ENCODE peak calls at places on chromosome 3, in nine cellular contexts. G is H9; C is frontal cortex; W is AG09309; L is GM10248; Y is activated CD8-positive, alpha-beta memory T cell treated with anti-CD3 and anti-CD28 coated beads, Interleukin-2, amount 50 U/mL, for 48 hours; O is endothelial cell; M is stimulated activated naive CD4-positive, alpha-beta T cell; S is AG08396. B is an unnamed sample.

GRCh38 chr3:169668081-169668956 is 4.8 kb upstream of the MECOM start:
- DNase-seq in O (peak; percentile 55), L (no peak), M (no peak), W (no peak), S (peak; percentile 58), C (no peak), G (peak; percentile 54), Y (peak; percentile 69), B (peak; percentile 52)

GRCh38 chr3:118587037-118587741 is 447.5 kb downstream of the IGSF11 start:
- DNase-seq in Y (no peak), W (no peak), M (no peak), G (no peak), L (no peak), C (no peak), O (no peak), S (no peak), B (no peak)

GRCh38 chr3:148735597-148735996 is 37.9 kb downstream of the AGTR1 start:
- DNase-seq in C (no peak), W (no peak), G (no peak), O (no peak), Y (no peak), M (no peak), S (no peak), L (no peak), B (no peak)

GRCh38 chr3:52633786-52634185 is 51.9 kb downstream of the PBRM1 start:
- DNase-seq in L (no peak), C (no peak), Y (no peak), G (no peak), O (no peak), S (no peak), M (no peak), W (no peak), B (no peak)

GRCh38 chr3:106635271-106635670 is 742.0 kb upstream of the CCDC54 start:
- DNase-seq in M (no peak), O (no peak), L (no peak), C (no peak), W (peak; percentile 89), G (no peak), Y (no peak), S (peak; percentile 22), B (no peak)

GRCh38 chr3:135090020-135090717 is 295.1 kb downstream of the EPHB1 start:
- DNase-seq in L (no peak), G (no peak), W (no peak), M (no peak), Y (no peak), S (no peak), O (no peak), C (no peak), B (no peak)

GRCh38 chr3:179715582-179715981 is 62.7 kb downstream of the USP13 start:
- DNase-seq in S (no peak), O (no peak), C (no peak), M (no peak), Y (no peak), W (no peak), G (no peak), L (no peak), B (no peak)

GRCh38 chr3:44206301-44206700 is 35.4 kb upstream of the TOPAZ1 start:
- DNase-seq in C (no peak), G (no peak), O (no peak), L (no peak), W (no peak), M (no peak), Y (no peak), S (no peak), B (no peak)

GRCh38 chr3:28835751-28836150 is 445.1 kb upstream of the RBMS3 start:
- DNase-seq in Y (no peak), O (no peak), L (no peak), W (no peak), M (no peak), S (peak; percentile 14), C (peak; percentile 20), G (peak; percentile 58), B (no peak)

GRCh38 chr3:160169139-160169830 is 55.9 kb upstream of the C3orf80 start:
- DNase-seq in G (no peak), O (no peak), L (no peak), W (peak; percentile 89), S (peak; percentile 75), Y (no peak), C (no peak), M (no peak), B (no peak)

GRCh38 chr3:195802795-195803194 is 8.9 kb downstream of the MUC4 start:
- DNase-seq in G (no peak), O (no peak), C (no peak), M (no peak), S (no peak), Y (no peak), L (no peak), W (no peak), B (no peak)

GRCh38 chr3:21955406-21955805 is 204.4 kb upstream of the ZNF385D start:
- DNase-seq in M (no peak), L (no peak), G (no peak), Y (no peak), O (no peak), S (no peak), W (no peak), C (no peak), B (no peak)

GRCh38 chr3:196339493-196340254 is 1.5 kb upstream of the TM4SF19 start:
- DNase-seq in Y (no peak), C (no peak), G (no peak), O (no peak), L (no peak), W (no peak), S (peak; percentile 18), M (no peak), B (no peak)

B was measured in neuronal stem cell.